ENCODE peak calls at places on chromosome 15, in six cellular contexts. M, O, B, V, E and G are unnamed samples.

GRCh38 chr15:68682906-68683490 is 104.2 kb downstream of the CORO2B start:
- DNase-seq in B (no peak), O (no peak), E (no peak), V (no peak), M (no peak), G (no peak)

GRCh38 chr15:63729115-63729884 is 104.4 kb downstream of the HERC1 start:
- DNase-seq in V (no peak), B (no peak), E (no peak), M (peak; percentile 6), O (no peak), G (peak; percentile 63)

GRCh38 chr15:29021901-29022300 is 136.1 kb downstream of the APBA2 start:
- DNase-seq in O (no peak), E (no peak), V (no peak), M (peak; percentile 41), B (no peak), G (no peak)

GRCh38 chr15:38854506-38854905 is 289.9 kb upstream of the RASGRP1 start:
- DNase-seq in M (no peak), O (no peak), E (no peak), B (no peak), V (no peak), G (no peak)

GRCh38 chr15:59194639-59195325 is 11.9 kb upstream of the LDHAL6B start:
- DNase-seq in M (no peak), E (no peak), O (no peak), B (no peak), V (no peak), G (no peak)

GRCh38 chr15:66105286-66105984 is 148.1 kb downstream of the MEGF11 start:
- DNase-seq in E (no peak), V (no peak), B (no peak), O (no peak), M (no peak), G (no peak)

GRCh38 chr15:81294501-81294850 is 29.5 kb downstream of the STARD5 start:
- DNase-seq in V (no peak), E (no peak), O (no peak), M (no peak), B (no peak), G (peak; percentile 48)

GRCh38 chr15:69978603-69979002 is 119.1 kb downstream of the TLE3 start:
- DNase-seq in V (no peak), B (no peak), O (no peak), M (no peak), E (no peak), G (no peak)

GRCh38 chr15:81103857-81104256 is 30.2 kb upstream of the CFAP161 start:
- DNase-seq in M (no peak), B (no peak), V (no peak), E (no peak), O (no peak), G (no peak)

GRCh38 chr15:39786444-39787056 is 3.9 kb upstream of the FSIP1 start:
- DNase-seq in O (peak; percentile 69), B (no peak), V (peak; percentile 21), M (peak; percentile 75), E (no peak), G (no peak)

GRCh38 chr15:101118116-101118515 is 133.7 kb downstream of the CHSY1 start:
- DNase-seq in M (no peak), O (no peak), V (no peak), E (no peak), B (no peak), G (no peak)

GRCh38 chr15:29309139-29309538 is 39.5 kb upstream of the NSMCE3 start:
- DNase-seq in M (no peak), B (no peak), E (no peak), O (no peak), V (no peak), G (no peak)

GRCh38 chr15:48940508-48940907 is 23.2 kb downstream of the SHC4 start:
- DNase-seq in M (peak; percentile 100), B (no peak), E (no peak), O (peak; percentile 5), V (no peak), G (no peak)

GRCh38 chr15:92812271-92812670 is 87.9 kb upstream of the CHD2 start:
- DNase-seq in E (no peak), M (no peak), B (no peak), O (no peak), V (no peak), G (peak; percentile 44)

GRCh38 chr15:50071551-50072258 is 47.3 kb downstream of the ATP8B4 start:
- DNase-seq in M (no peak), B (no peak), E (no peak), V (no peak), O (no peak), G (no peak)

GRCh38 chr15:40782609-40783227 is 12.9 kb downstream of the C15orf62 start:
- DNase-seq in V (peak; percentile 43), O (peak; percentile 76), E (peak; percentile 47), M (no peak), B (no peak), G (peak; percentile 86)

GRCh38 chr15:47434641-47435040 is 282.7 kb upstream of the SEMA6D start:
- DNase-seq in E (no peak), B (no peak), V (no peak), M (peak; percentile 76), O (no peak), G (no peak)

GRCh38 chr15:56244237-56244810 is 645 bp upstream of the RFX7 start:
- DNase-seq in E (peak; percentile 41), O (peak; percentile 63), V (peak; percentile 75), M (peak; percentile 67), B (peak; percentile 27), G (peak; percentile 38)

GRCh38 chr15:56247266-56247665 is 3.6 kb upstream of the RFX7 start:
- DNase-seq in E (no peak), M (no peak), B (no peak), O (no peak), V (no peak), G (no peak)

GRCh38 chr15:56243774-56244236 is at the start of gene RFX7:
- DNase-seq in M (peak; percentile 73), B (peak; percentile 34), E (no peak), O (peak; percentile 88), V (peak; percentile 82), G (peak; percentile 82)

GRCh38 chr15:56243117-56243773 is 434 bp downstream of the RFX7 start:
- DNase-seq in E (peak; percentile 32), B (peak; percentile 35), V (peak; percentile 30), M (peak; percentile 26), O (peak; percentile 73), G (peak; percentile 49)

GRCh38 chr15:56244811-56245576 is 1.3 kb upstream of the RFX7 start:
- DNase-seq in B (no peak), V (peak; percentile 43), E (peak; percentile 22), M (no peak), O (peak; percentile 63), G (peak; percentile 45)
- TF ChIP-seq POLR2A in B (no peak), V (no peak), E (no peak), M (no peak), O (no peak), G (no peak)

DNA sequence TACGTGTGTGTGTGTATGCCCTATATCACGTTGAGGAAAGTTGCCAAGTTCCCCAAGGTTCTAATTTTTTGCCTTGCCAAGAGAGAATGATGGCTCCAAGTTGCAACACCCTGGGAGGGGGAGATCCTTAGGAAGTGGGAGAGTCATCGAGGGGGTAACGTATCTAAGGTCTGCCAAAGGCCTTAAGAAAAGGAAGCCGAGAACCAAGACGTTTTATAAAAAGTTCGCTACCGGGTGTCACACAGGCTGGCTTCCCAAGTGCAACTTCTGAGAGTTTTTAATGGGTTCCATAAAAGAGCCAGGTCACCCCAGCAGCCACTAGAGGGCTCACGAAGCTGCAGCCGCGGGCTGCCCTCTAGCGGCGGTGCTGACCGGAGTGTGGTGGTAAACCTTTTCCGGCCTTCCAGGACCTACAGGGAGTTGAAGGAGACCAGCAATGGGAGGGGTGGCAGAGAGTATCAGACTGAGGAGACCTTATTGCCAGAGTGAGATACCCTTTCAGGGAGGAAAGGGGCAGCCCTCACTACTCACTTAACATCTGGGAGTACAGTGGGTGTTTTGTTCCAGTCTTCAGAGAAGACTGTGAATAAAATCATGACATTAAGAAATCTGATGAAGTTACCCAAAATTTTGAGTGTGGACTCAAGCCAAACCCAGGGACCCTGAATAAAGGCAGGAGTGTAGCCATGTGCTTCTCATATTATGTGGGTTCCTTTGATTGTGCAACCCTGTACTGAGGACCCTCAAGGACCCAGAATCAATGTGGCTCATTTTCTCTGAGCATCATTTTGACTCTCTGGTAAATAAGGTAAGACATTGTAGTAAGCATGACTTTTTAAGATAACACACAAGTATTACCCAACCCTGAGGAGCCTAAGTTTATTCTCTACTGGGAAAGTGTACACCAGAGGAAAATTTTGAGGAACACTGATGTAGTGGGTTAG is 2.5 kb upstream of the RFX7 start:
- DNase-seq in B (peak; percentile 69), M (peak; percentile 83), E (peak; percentile 81), O (peak; percentile 93), V (peak; percentile 90), G (peak; percentile 93)
- TF ChIP-seq POLR2A in B (no peak), M (no peak), E (no peak), O (peak; percentile 77), V (no peak), G (no peak)

GRCh38 chr15:73991726-73992593 is at the start of gene STOML1:
- DNase-seq in B (peak; percentile 76), M (peak; percentile 93), V (peak; percentile 87), O (peak; percentile 98), E (peak; percentile 84), G (peak; percentile 95)
- TF ChIP-seq POLR2A in B (peak; percentile 77), M (peak; percentile 38), V (peak; percentile 9), O (peak; percentile 73), E (no peak), G (peak; percentile 65)

GRCh38 chr15:51737538-51738305 is at the start of gene LYSMD2:
- DNase-seq in E (peak; percentile 62), M (peak; percentile 36), B (peak; percentile 43), O (peak; percentile 69), V (peak; percentile 59), G (peak; percentile 79)
- TF ChIP-seq POLR2A in E (no peak), M (no peak), B (peak; percentile 16), O (peak; percentile 63), V (peak; percentile 56), G (peak; percentile 30)

GRCh38 chr15:44716983-44717602 is 5.8 kb downstream of the B2M start:
- DNase-seq in V (no peak), O (no peak), B (no peak), M (no peak), E (no peak), G (no peak)
- TF ChIP-seq POLR2A in V (no peak), O (no peak), B (no peak), M (no peak), E (no peak), G (peak; percentile 16)

DNA sequence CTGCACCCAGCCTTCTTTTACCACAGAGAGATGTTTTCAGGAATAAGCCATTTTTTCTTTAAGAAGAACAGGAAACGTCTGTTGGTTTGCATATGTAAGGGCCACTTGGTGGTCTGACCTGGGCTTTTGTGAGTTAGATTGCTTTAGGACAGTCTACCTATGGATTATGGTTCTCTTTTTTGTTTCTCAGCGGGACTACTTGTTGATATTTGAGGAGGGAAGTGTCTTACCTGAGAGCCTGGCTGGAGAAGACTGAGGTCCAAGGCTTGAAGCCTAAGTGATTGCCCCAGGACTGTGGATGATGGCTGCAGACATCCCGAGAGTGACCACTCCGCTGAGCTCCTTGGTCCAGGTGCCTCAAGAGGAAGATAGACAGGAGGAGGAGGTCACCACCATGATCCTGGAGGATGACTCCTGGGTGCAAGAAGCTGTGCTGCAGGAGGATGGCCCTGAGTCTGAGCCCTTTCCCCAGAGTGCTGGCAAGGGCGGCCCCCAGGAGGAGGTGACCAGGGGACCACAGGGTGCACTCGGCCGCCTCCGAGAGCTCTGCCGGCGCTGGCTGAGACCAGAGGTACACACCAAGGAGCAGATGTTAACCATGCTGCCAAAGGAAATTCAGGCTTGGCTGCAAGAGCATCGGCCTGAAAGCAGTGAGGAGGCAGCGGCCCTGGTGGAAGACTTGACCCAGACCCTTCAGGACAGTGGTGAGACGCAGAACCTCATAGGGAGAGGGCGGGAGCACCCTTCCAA is 3.0 kb downstream of the ZSCAN2 start:
- DNase-seq in B (no peak), V (no peak), O (no peak), M (no peak), E (no peak), G (no peak)
- TF ChIP-seq POLR2A in B (no peak), V (no peak), O (no peak), M (no peak), E (no peak), G (no peak)